ENCODE peak calls at places on chromosomes 1 and 21, in nine cellular contexts. One of them, this sample, is unnamed.
A peak's percentile ranks its signal among the peaks of the same experiment; 100 is the strongest.

GRCh38 chr1:115428262-115428661 is 90.2 kb upstream of the NGF start:
- DNase-seq in HL-60: no peak
- DNase-seq in IMR-90: no peak
- DNase-seq in CD8-positive, alpha-beta T cell: no peak
- DNase-seq in neural progenitor cell: no peak
- DNase-seq in A673: no peak
- DNase-seq in GM23338: no peak
- DNase-seq in lung: no peak
- DNase-seq in dorsolateral prefrontal cortex: no peak
- DNase-seq in this sample: no peak

GRCh38 chr1:150567341-150567716 is 12.1 kb downstream of the MCL1 start:
- DNase-seq in HL-60: no peak
- DNase-seq in IMR-90: peak; percentile 40
- DNase-seq in CD8-positive, alpha-beta T cell: peak; percentile 48
- DNase-seq in neural progenitor cell: no peak
- DNase-seq in A673: no peak
- DNase-seq in GM23338: no peak
- DNase-seq in lung: no peak
- DNase-seq in dorsolateral prefrontal cortex: no peak
- DNase-seq in this sample: no peak

GRCh38 chr1:206719169-206719839 is 34.6 kb downstream of the MAPKAPK2 start:
- DNase-seq in HL-60: no peak
- DNase-seq in IMR-90: no peak
- DNase-seq in CD8-positive, alpha-beta T cell: no peak
- DNase-seq in neural progenitor cell: no peak
- DNase-seq in A673: no peak
- DNase-seq in GM23338: no peak
- DNase-seq in lung: no peak
- DNase-seq in dorsolateral prefrontal cortex: no peak
- DNase-seq in this sample: no peak

GRCh38 chr21:29801122-29801521 is 138.7 kb downstream of the GRIK1 start:
- DNase-seq in HL-60: no peak
- DNase-seq in IMR-90: no peak
- DNase-seq in CD8-positive, alpha-beta T cell: no peak
- DNase-seq in neural progenitor cell: no peak
- DNase-seq in A673: no peak
- DNase-seq in GM23338: no peak
- DNase-seq in lung: no peak
- DNase-seq in dorsolateral prefrontal cortex: no peak
- DNase-seq in this sample: no peak

GRCh38 chr1:161216945-161217712 is 2.0 kb downstream of the FCER1G start:
- DNase-seq in HL-60: peak; percentile 92
- DNase-seq in IMR-90: peak; percentile 86
- DNase-seq in CD8-positive, alpha-beta T cell: no peak
- DNase-seq in neural progenitor cell: no peak
- DNase-seq in A673: no peak
- DNase-seq in GM23338: no peak
- DNase-seq in lung: no peak
- DNase-seq in dorsolateral prefrontal cortex: no peak
- DNase-seq in this sample: peak; percentile 85

GRCh38 chr1:164518692-164519332 is 40.2 kb upstream of the PBX1 start:
- DNase-seq in HL-60: no peak
- DNase-seq in IMR-90: no peak
- DNase-seq in CD8-positive, alpha-beta T cell: no peak
- DNase-seq in neural progenitor cell: no peak
- DNase-seq in A673: no peak
- DNase-seq in GM23338: peak; percentile 34
- DNase-seq in lung: no peak
- DNase-seq in dorsolateral prefrontal cortex: no peak
- DNase-seq in this sample: no peak

GRCh38 chr1:27605796-27606707 is 2.1 kb upstream of the AHDC1 start:
- DNase-seq in HL-60: no peak
- DNase-seq in IMR-90: peak; percentile 63
- DNase-seq in CD8-positive, alpha-beta T cell: peak; percentile 69
- DNase-seq in neural progenitor cell: peak; percentile 88
- DNase-seq in A673: peak; percentile 81
- DNase-seq in GM23338: peak; percentile 89
- DNase-seq in lung: peak; percentile 50
- DNase-seq in dorsolateral prefrontal cortex: peak; percentile 65
- DNase-seq in this sample: no peak

GRCh38 chr1:160646711-160647328 is at the start of gene SLAMF1:
- DNase-seq in HL-60: peak; percentile 21
- DNase-seq in IMR-90: no peak
- DNase-seq in CD8-positive, alpha-beta T cell: peak; percentile 34
- DNase-seq in neural progenitor cell: no peak
- DNase-seq in A673: peak; percentile 98
- DNase-seq in GM23338: no peak
- DNase-seq in lung: no peak
- DNase-seq in dorsolateral prefrontal cortex: no peak
- DNase-seq in this sample: no peak

GRCh38 chr1:38132681-38133080 is 86.1 kb upstream of the POU3F1 start:
- DNase-seq in HL-60: no peak
- DNase-seq in IMR-90: no peak
- DNase-seq in CD8-positive, alpha-beta T cell: no peak
- DNase-seq in neural progenitor cell: no peak
- DNase-seq in A673: no peak
- DNase-seq in GM23338: no peak
- DNase-seq in lung: no peak
- DNase-seq in dorsolateral prefrontal cortex: no peak
- DNase-seq in this sample: no peak

GRCh38 chr1:185840880-185841279 is 106.7 kb downstream of the HMCN1 start:
- DNase-seq in HL-60: no peak
- DNase-seq in IMR-90: no peak
- DNase-seq in CD8-positive, alpha-beta T cell: no peak
- DNase-seq in neural progenitor cell: no peak
- DNase-seq in A673: no peak
- DNase-seq in GM23338: no peak
- DNase-seq in lung: no peak
- DNase-seq in dorsolateral prefrontal cortex: no peak
- DNase-seq in this sample: no peak

GRCh38 chr1:244010191-244010590 is 40.9 kb upstream of the ZBTB18 start:
- DNase-seq in HL-60: no peak
- DNase-seq in IMR-90: peak; percentile 22
- DNase-seq in CD8-positive, alpha-beta T cell: peak; percentile 15
- DNase-seq in neural progenitor cell: peak; percentile 15
- DNase-seq in A673: no peak
- DNase-seq in GM23338: peak; percentile 61
- DNase-seq in lung: no peak
- DNase-seq in dorsolateral prefrontal cortex: no peak
- DNase-seq in this sample: no peak

GRCh38 chr1:66730462-66730861 is 21.8 kb upstream of the DYNLT5 start:
- DNase-seq in HL-60: no peak
- DNase-seq in IMR-90: no peak
- DNase-seq in CD8-positive, alpha-beta T cell: no peak
- DNase-seq in neural progenitor cell: no peak
- DNase-seq in A673: no peak
- DNase-seq in GM23338: peak; percentile 65
- DNase-seq in lung: no peak
- DNase-seq in dorsolateral prefrontal cortex: no peak
- DNase-seq in this sample: no peak

GRCh38 chr1:66731462-66731861 is 20.8 kb upstream of the DYNLT5 start:
- DNase-seq in HL-60: no peak
- DNase-seq in IMR-90: no peak
- DNase-seq in CD8-positive, alpha-beta T cell: no peak
- DNase-seq in neural progenitor cell: no peak
- DNase-seq in A673: no peak
- DNase-seq in GM23338: no peak
- DNase-seq in lung: no peak
- DNase-seq in dorsolateral prefrontal cortex: no peak
- DNase-seq in this sample: no peak

GRCh38 chr1:66725885-66726665 is 26.2 kb upstream of the DYNLT5 start:
- DNase-seq in HL-60: peak; percentile 20
- DNase-seq in IMR-90: peak; percentile 81
- DNase-seq in CD8-positive, alpha-beta T cell: peak; percentile 54
- DNase-seq in neural progenitor cell: peak; percentile 87
- DNase-seq in A673: peak; percentile 89
- DNase-seq in GM23338: peak; percentile 88
- DNase-seq in lung: peak; percentile 54
- DNase-seq in dorsolateral prefrontal cortex: no peak
- DNase-seq in this sample: peak; percentile 72

GRCh38 chr1:66729130-66729922 is 22.9 kb upstream of the DYNLT5 start:
- DNase-seq in HL-60: no peak
- DNase-seq in IMR-90: no peak
- DNase-seq in CD8-positive, alpha-beta T cell: no peak
- DNase-seq in neural progenitor cell: no peak
- DNase-seq in A673: peak; percentile 70
- DNase-seq in GM23338: no peak
- DNase-seq in lung: no peak
- DNase-seq in dorsolateral prefrontal cortex: no peak
- DNase-seq in this sample: no peak

DNA sequence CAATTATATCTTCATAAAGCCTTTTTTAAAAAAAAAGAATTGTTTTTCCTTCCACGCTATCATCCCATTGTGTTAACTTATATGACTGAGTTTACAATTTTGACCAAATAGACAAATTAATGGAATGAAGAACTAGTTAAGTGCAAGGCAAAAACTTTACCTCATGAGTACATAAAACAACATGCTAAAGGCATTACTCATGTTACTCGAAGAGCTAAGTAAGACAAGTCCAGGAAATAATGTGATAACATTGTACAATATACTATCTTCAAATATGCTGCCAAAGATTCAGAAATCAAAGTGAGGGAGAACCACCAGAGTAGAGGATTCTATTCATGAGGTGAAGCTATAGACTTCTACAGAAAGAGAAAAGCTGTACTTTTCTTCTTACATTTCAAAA is 24.2 kb upstream of the DYNLT5 start:
- DNase-seq in HL-60: no peak
- DNase-seq in IMR-90: peak; percentile 53
- DNase-seq in CD8-positive, alpha-beta T cell: no peak
- DNase-seq in neural progenitor cell: no peak
- DNase-seq in A673: no peak
- DNase-seq in GM23338: no peak
- DNase-seq in lung: no peak
- DNase-seq in dorsolateral prefrontal cortex: no peak
- DNase-seq in this sample: no peak
- H3K4me3 ChIP-seq in HL-60: no peak overlapping the region
- H3K4me3 ChIP-seq in IMR-90: no peak overlapping the region
- H3K4me3 ChIP-seq in CD8-positive, alpha-beta T cell: no peak overlapping the region
- H3K4me3 ChIP-seq in neural progenitor cell: no peak overlapping the region
- H3K4me3 ChIP-seq in A673: no peak overlapping the region
- H3K4me3 ChIP-seq in GM23338: no peak overlapping the region
- H3K4me3 ChIP-seq in lung: no peak overlapping the region
- H3K4me3 ChIP-seq in dorsolateral prefrontal cortex: no peak overlapping the region
- H3K4me3 ChIP-seq in this sample: no peak overlapping the region

GRCh38 chr21:41947596-41948403 is 6.0 kb downstream of the C2CD2 start:
- DNase-seq in HL-60: no peak
- DNase-seq in IMR-90: peak; percentile 43
- DNase-seq in CD8-positive, alpha-beta T cell: no peak
- DNase-seq in neural progenitor cell: no peak
- DNase-seq in A673: no peak
- DNase-seq in GM23338: no peak
- DNase-seq in lung: no peak
- DNase-seq in dorsolateral prefrontal cortex: peak; percentile 89
- DNase-seq in this sample: no peak

GRCh38 chr21:41950941-41951408 is 2.8 kb downstream of the C2CD2 start:
- DNase-seq in HL-60: no peak
- DNase-seq in IMR-90: no peak
- DNase-seq in CD8-positive, alpha-beta T cell: no peak
- DNase-seq in neural progenitor cell: peak; percentile 84
- DNase-seq in A673: no peak
- DNase-seq in GM23338: peak; percentile 65
- DNase-seq in lung: no peak
- DNase-seq in dorsolateral prefrontal cortex: no peak
- DNase-seq in this sample: no peak

GRCh38 chr21:41945982-41946381 is 7.8 kb downstream of the C2CD2 start:
- DNase-seq in HL-60: no peak
- DNase-seq in IMR-90: no peak
- DNase-seq in CD8-positive, alpha-beta T cell: no peak
- DNase-seq in neural progenitor cell: no peak
- DNase-seq in A673: no peak
- DNase-seq in GM23338: no peak
- DNase-seq in lung: no peak
- DNase-seq in dorsolateral prefrontal cortex: no peak
- DNase-seq in this sample: no peak

GRCh38 chr21:41948901-41949300 is 4.9 kb downstream of the C2CD2 start:
- DNase-seq in HL-60: no peak
- DNase-seq in IMR-90: no peak
- DNase-seq in CD8-positive, alpha-beta T cell: no peak
- DNase-seq in neural progenitor cell: no peak
- DNase-seq in A673: no peak
- DNase-seq in GM23338: no peak
- DNase-seq in lung: no peak
- DNase-seq in dorsolateral prefrontal cortex: no peak
- DNase-seq in this sample: no peak

GRCh38 chr21:41948404-41948895 is 5.4 kb downstream of the C2CD2 start:
- DNase-seq in HL-60: no peak
- DNase-seq in IMR-90: no peak
- DNase-seq in CD8-positive, alpha-beta T cell: no peak
- DNase-seq in neural progenitor cell: no peak
- DNase-seq in A673: no peak
- DNase-seq in GM23338: no peak
- DNase-seq in lung: no peak
- DNase-seq in dorsolateral prefrontal cortex: no peak
- DNase-seq in this sample: no peak
- H3K27ac ChIP-seq in HL-60: no peak overlapping the region
- H3K27ac ChIP-seq in IMR-90: no peak overlapping the region
- H3K27ac ChIP-seq in CD8-positive, alpha-beta T cell: no peak overlapping the region
- H3K27ac ChIP-seq in neural progenitor cell: no peak overlapping the region
- H3K27ac ChIP-seq in A673: no peak overlapping the region
- H3K27ac ChIP-seq in GM23338: no peak overlapping the region
- H3K27ac ChIP-seq in lung: no peak overlapping the region
- H3K27ac ChIP-seq in dorsolateral prefrontal cortex: peak overlapping the region; percentile 74
- H3K27ac ChIP-seq in this sample: no peak overlapping the region

GRCh38 chr1:9058465-9058864 is 11.0 kb downstream of the SLC2A5 start:
- DNase-seq in HL-60: peak; percentile 30
- DNase-seq in IMR-90: peak; percentile 34
- DNase-seq in CD8-positive, alpha-beta T cell: no peak
- DNase-seq in neural progenitor cell: peak; percentile 24
- DNase-seq in A673: no peak
- DNase-seq in GM23338: no peak
- DNase-seq in lung: no peak
- DNase-seq in dorsolateral prefrontal cortex: no peak
- DNase-seq in this sample: no peak
- TF ChIP-seq CTCF in HL-60: no peak
- TF ChIP-seq CTCF in IMR-90: peak; percentile 39
- TF ChIP-seq CTCF in CD8-positive, alpha-beta T cell: no peak
- TF ChIP-seq CTCF in neural progenitor cell: peak; percentile 25
- TF ChIP-seq CTCF in A673: peak; percentile 14
- TF ChIP-seq CTCF in GM23338: no peak
- TF ChIP-seq CTCF in lung: no peak
- TF ChIP-seq CTCF in dorsolateral prefrontal cortex: no peak
- TF ChIP-seq CTCF in this sample: peak; percentile 35

DNA sequence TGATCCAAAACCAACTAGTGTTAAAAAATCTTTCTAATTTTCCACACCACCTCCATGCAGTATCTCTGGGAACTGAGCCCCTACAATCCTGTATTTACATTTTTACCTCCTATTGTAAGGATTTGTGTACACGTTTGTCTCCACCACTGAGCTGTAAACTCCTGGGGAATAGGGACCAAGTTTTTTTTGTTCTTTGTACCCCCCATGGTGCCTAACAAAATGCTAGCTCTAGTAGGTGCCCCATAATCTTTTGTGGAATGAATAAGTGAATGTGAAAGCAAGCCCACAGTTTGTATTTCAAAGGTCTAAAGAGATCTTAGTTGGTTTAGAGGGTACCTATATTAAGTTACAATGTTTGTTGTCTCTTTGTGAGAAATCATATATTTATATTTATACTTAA is 879 bp upstream of the WLS start:
- DNase-seq in HL-60: no peak
- DNase-seq in IMR-90: no peak
- DNase-seq in CD8-positive, alpha-beta T cell: no peak
- DNase-seq in neural progenitor cell: peak; percentile 72
- DNase-seq in A673: no peak
- DNase-seq in GM23338: peak; percentile 34
- DNase-seq in lung: no peak
- DNase-seq in dorsolateral prefrontal cortex: no peak
- DNase-seq in this sample: no peak
- H3K4me3 ChIP-seq in HL-60: no peak overlapping the region
- H3K4me3 ChIP-seq in IMR-90: peak overlapping the region; percentile 82
- H3K4me3 ChIP-seq in CD8-positive, alpha-beta T cell: no peak overlapping the region
- H3K4me3 ChIP-seq in neural progenitor cell: peak overlapping the region; percentile 91
- H3K4me3 ChIP-seq in A673: peak overlapping the region; percentile 71
- H3K4me3 ChIP-seq in GM23338: peak overlapping the region; percentile 90
- H3K4me3 ChIP-seq in lung: no peak overlapping the region
- H3K4me3 ChIP-seq in dorsolateral prefrontal cortex: peak overlapping the region; percentile 75
- H3K4me3 ChIP-seq in this sample: peak overlapping the region; percentile 87